ENCODE peak calls at places on chromosomes 16 and 17, in eight cellular contexts. W is fibroblast of lung; Z is pancreas; H is prostate gland; J is brain microvascular endothelial cell; X is cardiac muscle cell; B is body of pancreas; K is CD4-positive, alpha-beta T cell. U is an unnamed sample.

GRCh38 chr16:72848759-72849664 is 198.9 kb downstream of the ZFHX3 start:
- DNase-seq in X (peak; percentile 94), K (no peak), Z (peak; percentile 86), H (peak; percentile 86), J (peak; percentile 85), B (peak; percentile 92), W (peak; percentile 87), U (peak; percentile 55)

GRCh38 chr17:56594528-56595418 is 1.3 kb downstream of the NOG start:
- DNase-seq in K (no peak), H (no peak), Z (no peak), J (no peak), B (no peak), X (no peak), W (no peak), U (no peak)

GRCh38 chr17:64063766-64064224 is 43.4 kb upstream of the ICAM2 start:
- DNase-seq in W (peak; percentile 44), Z (peak; percentile 66), H (peak; percentile 78), J (peak; percentile 13), X (peak; percentile 68), B (peak; percentile 87), K (peak; percentile 36), U (no peak)

GRCh38 chr17:66805567-66805966 is 29.4 kb upstream of the CACNG5 start:
- DNase-seq in Z (no peak), W (no peak), J (no peak), X (no peak), H (no peak), K (no peak), B (peak; percentile 30), U (no peak)

GRCh38 chr17:35429702-35430101 is 2.6 kb downstream of the SLFN12 start:
- DNase-seq in Z (no peak), X (no peak), W (no peak), J (no peak), H (no peak), B (no peak), K (no peak), U (no peak)

GRCh38 chr16:8936421-8936820 is 27.3 kb downstream of the USP7 start:
- DNase-seq in B (peak; percentile 62), H (peak; percentile 13), K (peak; percentile 57), Z (no peak), W (peak; percentile 30), X (peak; percentile 41), J (peak; percentile 65), U (no peak)

GRCh38 chr17:74763565-74764387 is 12.4 kb downstream of the NAT9 start:
- DNase-seq in K (no peak), X (no peak), Z (no peak), J (no peak), H (no peak), W (no peak), B (no peak), U (no peak)

GRCh38 chr16:17371014-17371296 is 99.8 kb downstream of the XYLT1 start:
- DNase-seq in J (no peak), B (no peak), Z (no peak), X (no peak), H (no peak), K (no peak), W (no peak), U (no peak)

GRCh38 chr17:38893113-38893512 is 23.3 kb downstream of the LASP1 start:
- DNase-seq in Z (no peak), J (no peak), H (no peak), B (no peak), X (no peak), W (no peak), K (no peak), U (no peak)

GRCh38 chr16:9050102-9050830 is 41.2 kb upstream of the HAPSTR1 start:
- DNase-seq in W (no peak), X (peak; percentile 36), H (no peak), K (no peak), J (no peak), Z (no peak), B (no peak), U (no peak)

GRCh38 chr16:55569025-55569424 is 2.5 kb downstream of the CAPNS2 start:
- DNase-seq in X (peak; percentile 77), K (no peak), W (peak; percentile 36), B (no peak), Z (no peak), H (no peak), J (peak; percentile 5), U (no peak)

GRCh38 chr17:73304971-73305786 is 6.6 kb downstream of the CDC42EP4 start:
- DNase-seq in B (peak; percentile 60), H (no peak), W (peak; percentile 83), X (peak; percentile 88), J (peak; percentile 70), Z (peak; percentile 58), K (no peak), U (peak; percentile 17)

GRCh38 chr16:67155305-67156145 is 4.2 kb downstream of the TRADD start:
- DNase-seq in W (peak; percentile 72), H (peak; percentile 66), X (peak; percentile 83), J (peak; percentile 33), K (peak; percentile 72), B (peak; percentile 82), Z (no peak), U (peak; percentile 82)

GRCh38 chr16:71443714-71444113 is 1.9 kb upstream of the TLE7 start:
- DNase-seq in H (no peak), W (no peak), K (no peak), B (no peak), Z (no peak), J (no peak), X (no peak), U (no peak)

GRCh38 chr17:57860414-57860999 is 10.7 kb upstream of the MRPS23 start:
- DNase-seq in J (no peak), W (no peak), H (no peak), K (no peak), X (no peak), Z (no peak), B (no peak), U (peak; percentile 18)
- H3K27ac ChIP-seq in J (no peak overlapping the region), W (peak overlapping the region; percentile 78), H (peak overlapping the region; percentile 91), K (no peak overlapping the region), X (no peak overlapping the region), Z (peak overlapping the region; percentile 86), B (peak overlapping the region; percentile 87), U (peak overlapping the region; percentile 84)

DNA sequence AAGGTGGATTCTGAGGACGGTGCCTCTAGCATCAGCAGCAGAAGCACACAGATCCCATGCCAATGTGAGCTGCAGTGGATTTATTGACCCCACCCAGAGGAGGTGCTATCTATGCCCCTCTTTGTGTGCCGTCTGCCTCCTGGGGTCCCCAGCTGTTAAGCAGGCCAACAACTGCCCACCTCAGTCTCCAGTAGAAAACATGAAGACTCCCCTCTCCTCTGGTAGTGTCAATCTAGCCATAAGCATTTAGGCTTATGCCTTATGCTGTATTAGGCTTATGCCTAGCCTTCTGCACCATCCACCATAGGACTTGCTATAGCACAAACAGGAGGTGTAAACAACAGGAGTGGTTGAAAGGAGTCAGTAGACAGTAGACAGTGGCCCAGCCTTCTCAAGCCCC is 417.9 kb upstream of the C16orf82 start:
- DNase-seq in Z (no peak), J (no peak), K (no peak), X (no peak), B (no peak), W (no peak), H (no peak), U (no peak)
- H3K27me3 ChIP-seq in Z (no peaks in the 10 kb centered on the region), J (no peaks in the 10 kb centered on the region), K (no peaks in the 10 kb centered on the region), X (no peaks in the 10 kb centered on the region), B (no peaks in the 10 kb centered on the region), W (no peaks in the 10 kb centered on the region), H (no peaks in the 10 kb centered on the region), U (no peaks in the 10 kb centered on the region)

GRCh38 chr16:2513405-2514332 is at the start of gene ATP6V0C:
- DNase-seq in Z (peak; percentile 96), J (peak; percentile 75), K (peak; percentile 87), W (peak; percentile 82), X (peak; percentile 89), B (peak; percentile 99), H (peak; percentile 92), U (peak; percentile 89)

GRCh38 chr16:2514333-2515179 is 804 bp downstream of the ATP6V0C start:
- DNase-seq in X (no peak), H (no peak), J (no peak), W (no peak), B (peak; percentile 61), Z (peak; percentile 45), K (no peak), U (no peak)

GRCh38 chr16:2511128-2511785 is 2.5 kb upstream of the ATP6V0C start:
- DNase-seq in X (peak; percentile 63), K (no peak), J (peak; percentile 52), B (no peak), H (no peak), Z (no peak), W (peak; percentile 70), U (peak; percentile 71)

GRCh38 chr16:2512920-2513404 is 790 bp upstream of the ATP6V0C start:
- DNase-seq in B (peak; percentile 63), X (no peak), H (no peak), W (no peak), K (no peak), J (no peak), Z (no peak), U (no peak)

GRCh38 chr16:2511996-2512919 is 1.5 kb upstream of the ATP6V0C start:
- DNase-seq in Z (no peak), K (no peak), W (no peak), B (no peak), H (no peak), X (no peak), J (no peak), U (no peak)
- H3K27ac ChIP-seq in Z (peak overlapping the region; percentile 96), K (no peak overlapping the region), W (no peak overlapping the region), B (peak overlapping the region; percentile 97), H (peak overlapping the region; percentile 98), X (peak overlapping the region; percentile 99), J (no peak overlapping the region), U (peak overlapping the region; percentile 99)

GRCh38 chr17:43406676-43407645 is 8.2 kb downstream of the ARL4D start:
- DNase-seq in X (peak; percentile 78), H (no peak), W (peak; percentile 65), K (no peak), Z (no peak), J (peak; percentile 42), B (no peak), U (peak; percentile 88)
- H3K27me3 ChIP-seq in X (no peaks in the 10 kb centered on the region), H (no peaks in the 10 kb centered on the region), W (no peaks in the 10 kb centered on the region), K (no peaks in the 10 kb centered on the region), Z (no peaks in the 10 kb centered on the region), J (no peaks in the 10 kb centered on the region), B (no peaks in the 10 kb centered on the region), U (no peaks in the 10 kb centered on the region)

GRCh38 chr17:81315885-81316391 is 20.8 kb upstream of the SLC38A10 start:
- DNase-seq in H (no peak), X (no peak), J (no peak), W (no peak), K (no peak), Z (no peak), B (no peak), U (no peak)
- H3K27ac ChIP-seq in H (no peak overlapping the region), X (no peak overlapping the region), J (no peak overlapping the region), W (no peak overlapping the region), K (no peak overlapping the region), Z (no peak overlapping the region), B (no peak overlapping the region), U (no peak overlapping the region)

GRCh38 chr16:89054714-89055113 is 38.9 kb upstream of the ACSF3 start:
- DNase-seq in W (no peak), B (no peak), H (no peak), J (no peak), K (no peak), X (no peak), Z (no peak), U (no peak)
- H3K27me3 ChIP-seq in W (no peaks in the 10 kb centered on the region), B (peaks cover 4% of the 10 kb centered on the region), H (no peaks in the 10 kb centered on the region), J (peaks cover 6% of the 10 kb centered on the region), K (no peaks in the 10 kb centered on the region), X (no peaks in the 10 kb centered on the region), Z (peaks cover under 1% of the 10 kb centered on the region), U (peaks cover 14% of the 10 kb centered on the region)

GRCh38 chr17:17112628-17113200 is 70.5 kb downstream of the MPRIP start:
- DNase-seq in X (no peak), Z (no peak), W (no peak), B (no peak), K (no peak), H (no peak), J (no peak), U (no peak)
- H3K27ac ChIP-seq in X (no peak overlapping the region), Z (no peak overlapping the region), W (no peak overlapping the region), B (no peak overlapping the region), K (no peak overlapping the region), H (no peak overlapping the region), J (no peak overlapping the region), U (peak overlapping the region; percentile 21)